ENCODE peak calls at places on chromosome 16, in five cellular contexts. C is nucleus accumbens; P is cardiac muscle cell; R is astrocyte of the cerebellum; T is stimulated activated CD8-positive, alpha-beta memory T cell treated with anti-CD3 and anti-CD28 coated beads, Interleukin-2, amount 100 ng/mL, for 48 hours. D is an unnamed sample.

GRCh38 chr16:77273815-77274214 is 74.6 kb downstream of the SYCE1L start:
- DNase-seq in T (no peak), R (peak; percentile 77), P (peak; percentile 44), C (no peak), D (no peak)

GRCh38 chr16:1350691-1351090 is 987 bp downstream of the TSR3 start:
- DNase-seq in T (no peak), R (no peak), C (no peak), P (no peak), D (no peak)

GRCh38 chr16:49415083-49415482 is 41.5 kb downstream of the C16orf78 start:
- DNase-seq in C (no peak), P (no peak), R (no peak), T (no peak), D (no peak)

GRCh38 chr16:12255919-12256665 is 279.6 kb downstream of the SNX29 start:
- DNase-seq in T (no peak), R (no peak), P (no peak), C (no peak), D (no peak)

GRCh38 chr16:21523411-21524067 is 75.8 kb upstream of the METTL9 start:
- DNase-seq in R (no peak), P (no peak), T (no peak), C (no peak), D (no peak)

GRCh38 chr16:28237754-28238357 is 26.1 kb upstream of the XPO6 start:
- DNase-seq in T (no peak), C (no peak), R (no peak), P (no peak), D (no peak)

GRCh38 chr16:87392823-87393679 is 915 bp downstream of the MAP1LC3B start:
- DNase-seq in R (no peak), T (peak; percentile 40), C (peak; percentile 27), P (peak; percentile 48), D (no peak)

GRCh38 chr16:50298591-50299507 is 32.5 kb downstream of the ADCY7 start:
- DNase-seq in R (no peak), T (no peak), P (no peak), C (no peak), D (no peak)

GRCh38 chr16:65410801-65411200 is 288.9 kb upstream of the CDH11 start:
- DNase-seq in P (no peak), T (no peak), R (no peak), C (no peak), D (no peak)

GRCh38 chr16:29710227-29711219 is 31.5 kb downstream of the QPRT start:
- DNase-seq in T (no peak), P (peak; percentile 82), C (peak; percentile 16), R (peak; percentile 35), D (no peak)

GRCh38 chr16:20865420-20866126 is 34.6 kb downstream of the DCUN1D3 start:
- DNase-seq in R (no peak), T (no peak), P (no peak), C (no peak), D (no peak)

GRCh38 chr16:86806838-86807351 is 228.5 kb downstream of the FOXL1 start:
- DNase-seq in C (no peak), P (no peak), R (no peak), T (no peak), D (no peak)

GRCh38 chr16:81454044-81454443 is 9.4 kb downstream of the CMIP start:
- DNase-seq in C (no peak), R (no peak), P (no peak), T (no peak), D (no peak)

GRCh38 chr16:77585852-77586251 is 136.5 kb upstream of the NUDT7 start:
- DNase-seq in R (peak; percentile 92), P (peak; percentile 11), C (no peak), T (no peak), D (no peak)

GRCh38 chr16:70774261-70774660 is 26.7 kb downstream of the VAC14 start:
- DNase-seq in C (no peak), R (no peak), T (no peak), P (no peak), D (no peak)

GRCh38 chr16:51839697-51840462 is 688.8 kb upstream of the SALL1 start:
- DNase-seq in C (no peak), R (no peak), P (no peak), T (no peak), D (no peak)

GRCh38 chr16:89923640-89924297 is 627 bp downstream of the TUBB3 start:
- DNase-seq in C (no peak), P (no peak), R (no peak), T (no peak), D (no peak)

GRCh38 chr16:81693467-81694303 is 85.4 kb upstream of the PLCG2 start:
- DNase-seq in P (no peak), R (no peak), C (no peak), T (no peak), D (no peak)

GRCh38 chr16:81752225-81752875 is 26.7 kb upstream of the PLCG2 start:
- DNase-seq in R (no peak), P (peak; percentile 41), T (no peak), C (no peak), D (no peak)

GRCh38 chr16:79972053-79972704 is 371.6 kb upstream of the MAF start:
- DNase-seq in T (no peak), R (no peak), C (no peak), P (no peak), D (no peak)

GRCh38 chr16:79862601-79863000 is 262.1 kb upstream of the MAF start:
- DNase-seq in P (no peak), R (no peak), T (no peak), C (no peak), D (no peak)

GRCh38 chr16:72956124-72957064 is 91.5 kb downstream of the ZFHX3 start:
- DNase-seq in T (no peak), P (no peak), C (no peak), R (no peak), D (no peak)